ENCODE peak calls at places on chromosomes 12 and 14, in ten cellular contexts. D, B, X, Y, U, Z, R, A, Q and W are unnamed samples.

GRCh38 chr12:21353487-21353886 is 18.8 kb upstream of the SLCO1A2 start:
- DNase-seq in A (no peak), Q (no peak), D (no peak), X (no peak), R (no peak), Z (no peak), B (no peak), Y (no peak), U (no peak), W (no peak)

GRCh38 chr12:3727877-3728632 is 24.9 kb downstream of the CRACR2A start:
- DNase-seq in D (peak; percentile 18), X (no peak), B (no peak), Y (no peak), U (no peak), Z (peak; percentile 33), Q (no peak), R (no peak), A (no peak), W (no peak)

GRCh38 chr12:46461459-46461858 is 88.9 kb upstream of the SLC38A2 start:
- DNase-seq in R (peak; percentile 49), A (no peak), U (no peak), D (no peak), Z (no peak), Q (no peak), B (peak; percentile 23), X (peak; percentile 33), Y (no peak), W (no peak)

GRCh38 chr12:49059063-49059384 is 1.6 kb downstream of the KMT2D start:
- DNase-seq in A (no peak), B (no peak), X (peak; percentile 23), Y (no peak), U (no peak), Q (no peak), R (no peak), D (no peak), Z (no peak), W (no peak)

GRCh38 chr14:72692678-72693077 is 201.2 kb downstream of the DPF3 start:
- DNase-seq in Z (no peak), B (no peak), D (no peak), Y (no peak), X (no peak), R (no peak), A (no peak), Q (peak; percentile 68), U (no peak), W (no peak)

GRCh38 chr12:64624035-64624434 is 13.7 kb downstream of the RASSF3 start:
- DNase-seq in B (no peak), Z (no peak), Y (no peak), U (no peak), X (no peak), D (no peak), R (no peak), A (no peak), Q (no peak), W (no peak)

GRCh38 chr12:28209782-28210181 is 19.5 kb downstream of the CCDC91 start:
- DNase-seq in R (no peak), Z (no peak), U (no peak), A (no peak), Q (no peak), B (no peak), D (no peak), X (no peak), Y (no peak), W (no peak)

GRCh38 chr12:52945389-52946232 is 3.3 kb upstream of the KRT18 start:
- DNase-seq in Y (peak; percentile 92), D (no peak), X (no peak), U (no peak), R (no peak), A (peak; percentile 41), B (no peak), Q (peak; percentile 66), Z (peak; percentile 62), W (no peak)

GRCh38 chr14:79740043-79740442 is 471.3 kb downstream of the DIO2 start:
- DNase-seq in R (no peak), X (no peak), A (no peak), Y (no peak), U (no peak), D (no peak), Q (no peak), Z (no peak), B (no peak), W (no peak)

GRCh38 chr14:55057919-55058318 is 6.5 kb downstream of the MAPK1IP1L start:
- DNase-seq in X (no peak), U (no peak), D (no peak), Q (no peak), B (no peak), Y (no peak), A (no peak), Z (no peak), R (no peak), W (no peak)

GRCh38 chr12:4857472-4858291 is 52.0 kb upstream of the KCNA1 start:
- DNase-seq in Z (peak; percentile 63), B (peak; percentile 52), Y (peak; percentile 41), A (peak; percentile 63), D (peak; percentile 65), R (peak; percentile 74), X (peak; percentile 66), U (peak; percentile 39), Q (peak; percentile 81), W (peak; percentile 61)

GRCh38 chr12:98578392-98578791 is 15.1 kb upstream of the SLC25A3 start:
- DNase-seq in D (no peak), U (no peak), B (no peak), A (no peak), R (no peak), X (no peak), Z (no peak), Q (no peak), Y (no peak), W (no peak)

GRCh38 chr12:132649226-132649945 is 30.8 kb downstream of the P2RX2 start:
- DNase-seq in D (no peak), X (no peak), Q (no peak), U (no peak), Z (no peak), A (no peak), B (no peak), Y (no peak), R (no peak), W (no peak)

GRCh38 chr12:132648616-132649225 is 30.1 kb downstream of the P2RX2 start:
- DNase-seq in Q (no peak), D (no peak), B (no peak), A (no peak), Z (no peak), Y (no peak), R (no peak), U (no peak), X (no peak), W (no peak)

GRCh38 chr12:132646850-132647249 is 28.3 kb downstream of the P2RX2 start:
- DNase-seq in D (no peak), Q (no peak), X (no peak), A (no peak), B (no peak), Z (no peak), R (no peak), Y (no peak), U (no peak), W (no peak)

GRCh38 chr12:132651444-132652100 is 33.0 kb downstream of the P2RX2 start:
- DNase-seq in Q (no peak), Y (no peak), X (no peak), Z (no peak), U (no peak), B (no peak), R (no peak), A (no peak), D (no peak), W (no peak)

GRCh38 chr12:132647858-132648257 is 29.3 kb downstream of the P2RX2 start:
- DNase-seq in A (no peak), X (no peak), Y (no peak), Q (no peak), R (no peak), U (no peak), D (no peak), Z (no peak), B (no peak), W (no peak)
- H3K36me3 ChIP-seq in A (peaks cover 8% of the 10 kb centered on the region), X (peaks cover 53% of the 10 kb centered on the region), Y (peaks cover 19% of the 10 kb centered on the region), Q (no peaks in the 10 kb centered on the region), R (no peaks in the 10 kb centered on the region), U (peaks cover 26% of the 10 kb centered on the region), D (peaks cover 72% of the 10 kb centered on the region), Z (peaks cover 32% of the 10 kb centered on the region), B (peaks cover 83% of the 10 kb centered on the region), W (no peaks in the 10 kb centered on the region)

GRCh38 chr12:130953783-130954543 is at the start of gene ADGRD1:
- DNase-seq in X (peak; percentile 77), R (peak; percentile 78), Z (peak; percentile 3), A (no peak), Y (no peak), U (no peak), Q (peak; percentile 60), B (peak; percentile 80), D (no peak), W (no peak)
- TF ChIP-seq POLR2A in X (peak; percentile 82), R (peak; percentile 68), Z (no peak), A (no peak), Y (peak; percentile 35), U (no peak), Q (peak; percentile 74), B (peak; percentile 71), D (peak; percentile 14), W (no peak)

DNA sequence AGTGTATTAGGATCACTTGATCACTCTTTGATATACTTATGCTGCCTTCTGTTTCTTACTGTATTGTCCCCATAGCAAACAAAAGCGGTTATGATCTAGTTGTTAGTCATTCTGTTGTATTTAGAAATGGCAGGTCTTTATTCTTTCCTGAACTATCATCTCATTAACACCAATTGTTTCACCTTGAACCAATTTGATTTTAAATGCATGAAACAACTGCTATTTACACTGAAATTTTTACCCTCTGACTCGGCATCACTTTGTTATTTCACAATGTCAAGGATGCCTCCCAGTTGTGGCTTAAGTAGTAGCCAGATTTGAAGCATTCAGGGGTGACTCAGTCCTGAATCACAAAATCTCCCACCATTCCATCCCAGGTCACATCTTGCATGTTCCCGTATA is 303.5 kb downstream of the EGLN3 start:
- DNase-seq in D (no peak), B (no peak), U (no peak), R (no peak), Q (no peak), X (no peak), A (peak; percentile 85), Y (no peak), Z (peak; percentile 91), W (peak; percentile 16)
- H3K27ac ChIP-seq in D (no peak overlapping the region), B (no peak overlapping the region), U (no peak overlapping the region), R (no peak overlapping the region), Q (no peak overlapping the region), X (no peak overlapping the region), A (peak overlapping the region; percentile 90), Y (no peak overlapping the region), Z (no peak overlapping the region), W (no peak overlapping the region)

DNA sequence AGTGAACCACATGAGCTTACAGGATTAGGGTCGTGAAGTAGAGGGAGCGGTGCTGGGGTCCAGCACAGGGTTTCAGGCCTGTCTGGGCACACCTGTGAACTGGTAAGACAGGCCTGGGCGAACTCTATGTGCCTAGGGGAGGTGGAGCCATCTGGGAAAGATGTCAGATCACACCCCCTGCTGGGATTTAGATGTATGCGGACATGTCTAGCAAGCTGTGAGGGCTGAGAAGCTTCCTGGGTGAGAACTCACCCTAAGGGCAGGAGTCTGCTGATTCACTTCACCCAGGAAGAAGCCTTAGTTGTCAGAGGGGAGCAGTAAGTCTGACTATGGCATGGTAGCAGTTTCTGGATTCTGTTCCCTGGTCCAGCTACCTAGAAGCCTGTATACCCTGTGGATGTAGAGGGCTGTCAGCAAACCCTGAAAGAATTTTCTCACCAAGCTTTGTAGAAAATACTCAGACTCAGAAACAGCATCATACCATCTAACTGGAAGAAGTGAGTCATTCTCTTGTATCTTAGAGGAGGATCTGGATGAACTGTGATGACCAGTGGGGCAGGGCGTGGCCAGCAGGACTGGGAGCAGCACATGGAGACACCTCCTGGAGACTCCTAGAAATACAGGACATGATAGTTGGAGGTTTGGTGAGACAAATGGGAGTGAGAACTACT is 11.2 kb upstream of the PYGL start:
- DNase-seq in B (peak; percentile 31), Q (no peak), Y (peak; percentile 82), X (peak; percentile 48), D (no peak), A (peak; percentile 73), R (no peak), U (peak; percentile 95), Z (peak; percentile 96), W (peak; percentile 93)
- H3K36me3 ChIP-seq in B (no peaks in the 10 kb centered on the region), Q (no peaks in the 10 kb centered on the region), Y (no peaks in the 10 kb centered on the region), X (no peaks in the 10 kb centered on the region), D (no peaks in the 10 kb centered on the region), A (no peaks in the 10 kb centered on the region), R (no peaks in the 10 kb centered on the region), U (no peaks in the 10 kb centered on the region), Z (no peaks in the 10 kb centered on the region), W (no peaks in the 10 kb centered on the region)